ENCODE peak calls at places on chromosomes 7 and 10, in four cellular contexts. One of them, this sample, is unnamed.
A peak's percentile ranks its signal among the peaks of the same experiment; 100 is the strongest.

GRCh38 chr10:99395750-99396445 is 34.5 kb downstream of the GOT1 start:
- ATAC-seq in stimulated activated naive CD8-positive, alpha-beta T cell treated with anti-CD3 and anti-CD28 coated beads, Interleukin-15, Interleukin-2, amounts not matched to agents 100 U/mL and 50 U/mL, for 24 hours: no peak
- ATAC-seq in T-cell: no peak
- ATAC-seq in omental fat pad: no peak
- ATAC-seq in this sample: no peak

GRCh38 chr7:134450296-134451000 is 8.5 kb downstream of the AKR1B1 start:
- ATAC-seq in stimulated activated naive CD8-positive, alpha-beta T cell treated with anti-CD3 and anti-CD28 coated beads, Interleukin-15, Interleukin-2, amounts not matched to agents 100 U/mL and 50 U/mL, for 24 hours: no peak
- ATAC-seq in T-cell: no peak
- ATAC-seq in omental fat pad: no peak
- ATAC-seq in this sample: peak; percentile 46

GRCh38 chr10:71538608-71539260 is 142.0 kb downstream of the CDH23 start:
- ATAC-seq in stimulated activated naive CD8-positive, alpha-beta T cell treated with anti-CD3 and anti-CD28 coated beads, Interleukin-15, Interleukin-2, amounts not matched to agents 100 U/mL and 50 U/mL, for 24 hours: peak; percentile 19
- ATAC-seq in T-cell: no peak
- ATAC-seq in omental fat pad: peak; percentile 18
- ATAC-seq in this sample: no peak

GRCh38 chr10:129898701-129899563 is 65.1 kb downstream of the EBF3 start:
- ATAC-seq in stimulated activated naive CD8-positive, alpha-beta T cell treated with anti-CD3 and anti-CD28 coated beads, Interleukin-15, Interleukin-2, amounts not matched to agents 100 U/mL and 50 U/mL, for 24 hours: no peak
- ATAC-seq in T-cell: no peak
- ATAC-seq in omental fat pad: no peak
- ATAC-seq in this sample: no peak

GRCh38 chr10:116056445-116057293 is 216.3 kb downstream of the GFRA1 start:
- ATAC-seq in stimulated activated naive CD8-positive, alpha-beta T cell treated with anti-CD3 and anti-CD28 coated beads, Interleukin-15, Interleukin-2, amounts not matched to agents 100 U/mL and 50 U/mL, for 24 hours: no peak
- ATAC-seq in T-cell: no peak
- ATAC-seq in omental fat pad: peak; percentile 85
- ATAC-seq in this sample: peak; percentile 90

GRCh38 chr10:8079126-8079525 is 24.6 kb downstream of the GATA3 start:
- ATAC-seq in stimulated activated naive CD8-positive, alpha-beta T cell treated with anti-CD3 and anti-CD28 coated beads, Interleukin-15, Interleukin-2, amounts not matched to agents 100 U/mL and 50 U/mL, for 24 hours: no peak
- ATAC-seq in T-cell: no peak
- ATAC-seq in omental fat pad: no peak
- ATAC-seq in this sample: no peak

GRCh38 chr7:42677751-42678231 is 234.1 kb downstream of the C7orf25 start:
- ATAC-seq in stimulated activated naive CD8-positive, alpha-beta T cell treated with anti-CD3 and anti-CD28 coated beads, Interleukin-15, Interleukin-2, amounts not matched to agents 100 U/mL and 50 U/mL, for 24 hours: no peak
- ATAC-seq in T-cell: no peak
- ATAC-seq in omental fat pad: peak; percentile 94
- ATAC-seq in this sample: peak; percentile 74

GRCh38 chr7:46747869-46748576 is 827.0 kb upstream of the IGFBP3 start:
- ATAC-seq in stimulated activated naive CD8-positive, alpha-beta T cell treated with anti-CD3 and anti-CD28 coated beads, Interleukin-15, Interleukin-2, amounts not matched to agents 100 U/mL and 50 U/mL, for 24 hours: no peak
- ATAC-seq in T-cell: no peak
- ATAC-seq in omental fat pad: no peak
- ATAC-seq in this sample: no peak

GRCh38 chr10:6543431-6544005 is 36.6 kb downstream of the PRKCQ start:
- ATAC-seq in stimulated activated naive CD8-positive, alpha-beta T cell treated with anti-CD3 and anti-CD28 coated beads, Interleukin-15, Interleukin-2, amounts not matched to agents 100 U/mL and 50 U/mL, for 24 hours: peak; percentile 97
- ATAC-seq in T-cell: peak; percentile 74
- ATAC-seq in omental fat pad: no peak
- ATAC-seq in this sample: no peak

GRCh38 chr7:131068604-131069021 is 259.1 kb upstream of the MKLN1 start:
- ATAC-seq in stimulated activated naive CD8-positive, alpha-beta T cell treated with anti-CD3 and anti-CD28 coated beads, Interleukin-15, Interleukin-2, amounts not matched to agents 100 U/mL and 50 U/mL, for 24 hours: no peak
- ATAC-seq in T-cell: no peak
- ATAC-seq in omental fat pad: no peak
- ATAC-seq in this sample: no peak

GRCh38 chr10:97628228-97628627 is 5.1 kb downstream of the MORN4 start:
- ATAC-seq in stimulated activated naive CD8-positive, alpha-beta T cell treated with anti-CD3 and anti-CD28 coated beads, Interleukin-15, Interleukin-2, amounts not matched to agents 100 U/mL and 50 U/mL, for 24 hours: no peak
- ATAC-seq in T-cell: no peak
- ATAC-seq in omental fat pad: no peak
- ATAC-seq in this sample: no peak

GRCh38 chr7:45940939-45941338 is 19.9 kb upstream of the IGFBP3 start:
- ATAC-seq in stimulated activated naive CD8-positive, alpha-beta T cell treated with anti-CD3 and anti-CD28 coated beads, Interleukin-15, Interleukin-2, amounts not matched to agents 100 U/mL and 50 U/mL, for 24 hours: no peak
- ATAC-seq in T-cell: no peak
- ATAC-seq in omental fat pad: no peak
- ATAC-seq in this sample: no peak

GRCh38 chr7:116395125-116395791 is 104.3 kb upstream of the CAV2 start:
- ATAC-seq in stimulated activated naive CD8-positive, alpha-beta T cell treated with anti-CD3 and anti-CD28 coated beads, Interleukin-15, Interleukin-2, amounts not matched to agents 100 U/mL and 50 U/mL, for 24 hours: no peak
- ATAC-seq in T-cell: no peak
- ATAC-seq in omental fat pad: peak; percentile 97
- ATAC-seq in this sample: peak; percentile 46

GRCh38 chr7:152894295-152895170 is 135.0 kb downstream of the ACTR3B start:
- ATAC-seq in stimulated activated naive CD8-positive, alpha-beta T cell treated with anti-CD3 and anti-CD28 coated beads, Interleukin-15, Interleukin-2, amounts not matched to agents 100 U/mL and 50 U/mL, for 24 hours: peak; percentile 31
- ATAC-seq in T-cell: no peak
- ATAC-seq in omental fat pad: no peak
- ATAC-seq in this sample: no peak

GRCh38 chr7:158538156-158538946 is 49.3 kb downstream of the PTPRN2 start:
- ATAC-seq in stimulated activated naive CD8-positive, alpha-beta T cell treated with anti-CD3 and anti-CD28 coated beads, Interleukin-15, Interleukin-2, amounts not matched to agents 100 U/mL and 50 U/mL, for 24 hours: no peak
- ATAC-seq in T-cell: no peak
- ATAC-seq in omental fat pad: no peak
- ATAC-seq in this sample: no peak

GRCh38 chr10:61870521-61870895 is 31.0 kb upstream of the ARID5B start:
- ATAC-seq in stimulated activated naive CD8-positive, alpha-beta T cell treated with anti-CD3 and anti-CD28 coated beads, Interleukin-15, Interleukin-2, amounts not matched to agents 100 U/mL and 50 U/mL, for 24 hours: no peak
- ATAC-seq in T-cell: no peak
- ATAC-seq in omental fat pad: no peak
- ATAC-seq in this sample: no peak

GRCh38 chr10:49023752-49024151 is 84.1 kb upstream of the LRRC18 start:
- ATAC-seq in stimulated activated naive CD8-positive, alpha-beta T cell treated with anti-CD3 and anti-CD28 coated beads, Interleukin-15, Interleukin-2, amounts not matched to agents 100 U/mL and 50 U/mL, for 24 hours: no peak
- ATAC-seq in T-cell: no peak
- ATAC-seq in omental fat pad: peak; percentile 71
- ATAC-seq in this sample: peak; percentile 73

GRCh38 chr10:3976718-3977117 is 191.7 kb upstream of the KLF6 start:
- ATAC-seq in stimulated activated naive CD8-positive, alpha-beta T cell treated with anti-CD3 and anti-CD28 coated beads, Interleukin-15, Interleukin-2, amounts not matched to agents 100 U/mL and 50 U/mL, for 24 hours: peak; percentile 44
- ATAC-seq in T-cell: peak; percentile 62
- ATAC-seq in omental fat pad: no peak
- ATAC-seq in this sample: no peak

GRCh38 chr10:3139135-3139910 is 33.3 kb downstream of the PITRM1 start:
- ATAC-seq in stimulated activated naive CD8-positive, alpha-beta T cell treated with anti-CD3 and anti-CD28 coated beads, Interleukin-15, Interleukin-2, amounts not matched to agents 100 U/mL and 50 U/mL, for 24 hours: no peak
- ATAC-seq in T-cell: no peak
- ATAC-seq in omental fat pad: no peak
- ATAC-seq in this sample: no peak

GRCh38 chr10:69651362-69651761 is 21.3 kb downstream of the FAM241B start:
- ATAC-seq in stimulated activated naive CD8-positive, alpha-beta T cell treated with anti-CD3 and anti-CD28 coated beads, Interleukin-15, Interleukin-2, amounts not matched to agents 100 U/mL and 50 U/mL, for 24 hours: no peak
- ATAC-seq in T-cell: no peak
- ATAC-seq in omental fat pad: no peak
- ATAC-seq in this sample: no peak

GRCh38 chr10:77163670-77164348 is 473.8 kb downstream of the KCNMA1 start:
- ATAC-seq in stimulated activated naive CD8-positive, alpha-beta T cell treated with anti-CD3 and anti-CD28 coated beads, Interleukin-15, Interleukin-2, amounts not matched to agents 100 U/mL and 50 U/mL, for 24 hours: no peak
- ATAC-seq in T-cell: no peak
- ATAC-seq in omental fat pad: peak; percentile 91
- ATAC-seq in this sample: peak; percentile 89

GRCh38 chr7:37117261-37117660 is 331.4 kb downstream of the ELMO1 start:
- ATAC-seq in stimulated activated naive CD8-positive, alpha-beta T cell treated with anti-CD3 and anti-CD28 coated beads, Interleukin-15, Interleukin-2, amounts not matched to agents 100 U/mL and 50 U/mL, for 24 hours: no peak
- ATAC-seq in T-cell: no peak
- ATAC-seq in omental fat pad: no peak
- ATAC-seq in this sample: no peak

GRCh38 chr10:124589491-124590006 is 127.9 kb downstream of the LHPP start:
- ATAC-seq in stimulated activated naive CD8-positive, alpha-beta T cell treated with anti-CD3 and anti-CD28 coated beads, Interleukin-15, Interleukin-2, amounts not matched to agents 100 U/mL and 50 U/mL, for 24 hours: no peak
- ATAC-seq in T-cell: no peak
- ATAC-seq in omental fat pad: no peak
- ATAC-seq in this sample: no peak

GRCh38 chr7:37352974-37353948 is 95.4 kb downstream of the ELMO1 start:
- ATAC-seq in stimulated activated naive CD8-positive, alpha-beta T cell treated with anti-CD3 and anti-CD28 coated beads, Interleukin-15, Interleukin-2, amounts not matched to agents 100 U/mL and 50 U/mL, for 24 hours: peak; percentile 50
- ATAC-seq in T-cell: peak; percentile 87
- ATAC-seq in omental fat pad: no peak
- ATAC-seq in this sample: no peak

GRCh38 chr10:79298403-79299244 is 48.6 kb upstream of the PPIF start:
- ATAC-seq in stimulated activated naive CD8-positive, alpha-beta T cell treated with anti-CD3 and anti-CD28 coated beads, Interleukin-15, Interleukin-2, amounts not matched to agents 100 U/mL and 50 U/mL, for 24 hours: peak; percentile 93
- ATAC-seq in T-cell: peak; percentile 22
- ATAC-seq in omental fat pad: peak; percentile 81
- ATAC-seq in this sample: peak; percentile 59

GRCh38 chr7:28808786-28809533 is 149.2 kb downstream of the TRIL start:
- ATAC-seq in stimulated activated naive CD8-positive, alpha-beta T cell treated with anti-CD3 and anti-CD28 coated beads, Interleukin-15, Interleukin-2, amounts not matched to agents 100 U/mL and 50 U/mL, for 24 hours: no peak
- ATAC-seq in T-cell: no peak
- ATAC-seq in omental fat pad: no peak
- ATAC-seq in this sample: no peak

GRCh38 chr7:123660514-123661354 is 5.1 kb downstream of the LMOD2 start:
- ATAC-seq in stimulated activated naive CD8-positive, alpha-beta T cell treated with anti-CD3 and anti-CD28 coated beads, Interleukin-15, Interleukin-2, amounts not matched to agents 100 U/mL and 50 U/mL, for 24 hours: no peak
- ATAC-seq in T-cell: no peak
- ATAC-seq in omental fat pad: no peak
- ATAC-seq in this sample: no peak

GRCh38 chr10:91743460-91743859 is 54.8 kb upstream of the TNKS2 start:
- ATAC-seq in stimulated activated naive CD8-positive, alpha-beta T cell treated with anti-CD3 and anti-CD28 coated beads, Interleukin-15, Interleukin-2, amounts not matched to agents 100 U/mL and 50 U/mL, for 24 hours: no peak
- ATAC-seq in T-cell: no peak
- ATAC-seq in omental fat pad: no peak
- ATAC-seq in this sample: no peak

GRCh38 chr7:46054290-46054689 is 133.2 kb upstream of the IGFBP3 start:
- ATAC-seq in stimulated activated naive CD8-positive, alpha-beta T cell treated with anti-CD3 and anti-CD28 coated beads, Interleukin-15, Interleukin-2, amounts not matched to agents 100 U/mL and 50 U/mL, for 24 hours: no peak
- ATAC-seq in T-cell: no peak
- ATAC-seq in omental fat pad: no peak
- ATAC-seq in this sample: no peak

GRCh38 chr7:85426487-85426960 is 239.7 kb upstream of the SEMA3D start:
- ATAC-seq in stimulated activated naive CD8-positive, alpha-beta T cell treated with anti-CD3 and anti-CD28 coated beads, Interleukin-15, Interleukin-2, amounts not matched to agents 100 U/mL and 50 U/mL, for 24 hours: no peak
- ATAC-seq in T-cell: no peak
- ATAC-seq in omental fat pad: no peak
- ATAC-seq in this sample: no peak

GRCh38 chr10:23694446-23694920 is 255.6 kb downstream of the OTUD1 start:
- ATAC-seq in stimulated activated naive CD8-positive, alpha-beta T cell treated with anti-CD3 and anti-CD28 coated beads, Interleukin-15, Interleukin-2, amounts not matched to agents 100 U/mL and 50 U/mL, for 24 hours: no peak
- ATAC-seq in T-cell: no peak
- ATAC-seq in omental fat pad: peak; percentile 57
- ATAC-seq in this sample: peak; percentile 7

GRCh38 chr7:159149488-159149887 is 4.8 kb upstream of the VIPR2 start:
- ATAC-seq in stimulated activated naive CD8-positive, alpha-beta T cell treated with anti-CD3 and anti-CD28 coated beads, Interleukin-15, Interleukin-2, amounts not matched to agents 100 U/mL and 50 U/mL, for 24 hours: no peak
- ATAC-seq in T-cell: no peak
- ATAC-seq in omental fat pad: no peak
- ATAC-seq in this sample: no peak

GRCh38 chr7:107025449-107026103 is 18.9 kb upstream of the PRKAR2B start:
- ATAC-seq in stimulated activated naive CD8-positive, alpha-beta T cell treated with anti-CD3 and anti-CD28 coated beads, Interleukin-15, Interleukin-2, amounts not matched to agents 100 U/mL and 50 U/mL, for 24 hours: no peak
- ATAC-seq in T-cell: no peak
- ATAC-seq in omental fat pad: no peak
- ATAC-seq in this sample: no peak